ENCODE peak calls at places on chromosome 22, in five cellular contexts. O, D, K, Y and N are unnamed samples.

GRCh38 chr22:17985606-17986005 is 38.8 kb downstream of the MICAL3 start:
- DNase-seq in K (no peak), Y (no peak), D (no peak), O (no peak), N (no peak)

GRCh38 chr22:27454807-27455450 is 346.6 kb downstream of the MN1 start:
- DNase-seq in Y (no peak), K (no peak), D (no peak), O (no peak), N (no peak)

GRCh38 chr22:22614065-22614464 is 30.3 kb upstream of the GGTLC2 start:
- DNase-seq in K (no peak), D (no peak), Y (no peak), O (no peak), N (no peak)

GRCh38 chr22:21026783-21027692 is 5.3 kb downstream of the SLC7A4 start:
- DNase-seq in K (no peak), O (peak; percentile 15), D (peak; percentile 78), Y (no peak), N (no peak)

GRCh38 chr22:33335611-33336279 is 277.6 kb upstream of the SYN3 start:
- DNase-seq in O (no peak), Y (no peak), K (peak; percentile 45), D (no peak), N (no peak)

GRCh38 chr22:43326342-43326825 is 16.8 kb downstream of the SCUBE1 start:
- DNase-seq in D (peak; percentile 84), O (no peak), Y (no peak), K (no peak), N (no peak)

GRCh38 chr22:20296598-20296997 is 23.3 kb downstream of the DGCR6L start:
- DNase-seq in K (no peak), O (no peak), Y (no peak), D (no peak), N (no peak)

GRCh38 chr22:19981171-19981960 is 35.3 kb downstream of the ARVCF start:
- DNase-seq in Y (no peak), D (no peak), K (no peak), O (no peak), N (no peak)

GRCh38 chr22:48950151-48950915 is 877.3 kb downstream of the BRD1 start:
- DNase-seq in K (no peak), O (no peak), D (no peak), Y (no peak), N (no peak)

GRCh38 chr22:49970528-49971231 is 10.1 kb downstream of the PIM3 start:
- DNase-seq in Y (peak; percentile 88), D (peak; percentile 35), K (peak; percentile 86), O (peak; percentile 90), N (peak; percentile 82)

GRCh38 chr22:45585437-45585755 is 82.7 kb downstream of the FBLN1 start:
- DNase-seq in O (no peak), K (no peak), Y (peak; percentile 17), D (no peak), N (no peak)

DNA sequence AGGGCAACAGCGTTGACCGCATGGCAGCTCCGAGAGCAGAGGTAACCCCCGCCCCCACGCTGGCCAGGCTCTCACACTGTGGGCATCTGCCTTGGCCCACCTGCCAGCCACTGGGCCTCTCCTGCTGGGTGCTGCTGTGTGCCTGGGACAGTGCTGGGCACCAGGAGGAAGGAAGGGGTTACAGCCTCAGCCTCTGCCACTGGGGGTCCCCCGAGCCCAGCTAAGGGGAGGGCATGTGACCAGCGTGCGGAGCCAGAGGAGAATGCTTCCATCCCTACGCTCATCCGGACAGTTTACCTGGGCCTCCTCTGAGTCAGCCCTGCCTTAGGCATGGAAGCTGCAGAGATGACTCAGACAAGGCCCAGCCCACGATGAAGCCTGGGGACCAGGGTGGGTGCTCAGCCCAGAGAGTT is 10.9 kb downstream of the NCF4 start:
- DNase-seq in K (no peak), Y (no peak), O (no peak), D (no peak), N (no peak)
- TF ChIP-seq CTCF in K (no peak), Y (no peak), O (no peak), D (no peak), N (no peak)

GRCh38 chr22:38923463-38924196 is 33.8 kb upstream of the APOBEC3A start:
- DNase-seq in O (no peak), Y (peak; percentile 67), K (peak; percentile 53), D (peak; percentile 88), N (peak; percentile 34)
- TF ChIP-seq CTCF in O (no peak), Y (peak; percentile 16), K (peak; percentile 27), D (peak; percentile 60), N (peak; percentile 52)

GRCh38 chr22:41478891-41479521 is 10.1 kb downstream of the ACO2 start:
- DNase-seq in K (no peak), O (no peak), Y (peak; percentile 45), D (peak; percentile 39), N (no peak)

GRCh38 chr22:41471606-41472005 is 2.7 kb downstream of the ACO2 start:
- DNase-seq in K (no peak), O (no peak), Y (no peak), D (no peak), N (no peak)

GRCh38 chr22:41478473-41478872 is 9.6 kb downstream of the ACO2 start:
- DNase-seq in O (peak; percentile 55), D (no peak), K (no peak), Y (no peak), N (no peak)

GRCh38 chr22:41479671-41480396 is 10.9 kb downstream of the ACO2 start:
- DNase-seq in D (no peak), K (no peak), Y (no peak), O (no peak), N (no peak)

DNA sequence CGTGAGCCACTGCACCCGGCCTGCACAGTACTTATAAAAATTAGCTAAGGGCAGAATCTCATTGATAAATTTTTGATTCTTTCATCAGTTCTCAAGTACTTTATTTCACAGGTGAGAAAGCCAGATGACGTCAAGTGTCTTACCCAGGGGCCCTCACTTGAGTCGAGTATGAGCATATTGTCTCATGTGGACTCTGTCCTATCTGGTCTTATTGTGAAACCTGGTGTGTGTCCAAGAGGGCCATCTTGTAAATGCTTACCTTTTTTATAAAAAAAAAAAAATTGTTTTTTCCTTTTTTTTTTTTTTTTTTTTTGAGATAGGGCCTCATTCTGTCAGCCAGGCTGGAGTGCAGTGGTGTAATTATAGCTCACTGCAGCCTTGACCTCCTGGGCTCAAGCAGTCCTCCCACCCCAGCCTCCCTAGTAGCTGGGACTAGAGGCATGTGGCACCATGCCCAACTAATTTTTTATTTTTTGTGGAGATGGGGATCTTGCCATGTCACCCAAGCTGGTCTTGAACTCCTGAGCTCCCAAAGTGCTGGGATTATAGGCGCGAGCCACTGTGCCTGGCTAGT is 6.0 kb downstream of the ACO2 start:
- DNase-seq in D (no peak), O (no peak), Y (no peak), K (no peak), N (no peak)
- TF ChIP-seq CTCF in D (no peak), O (no peak), Y (no peak), K (no peak), N (no peak)

DNA sequence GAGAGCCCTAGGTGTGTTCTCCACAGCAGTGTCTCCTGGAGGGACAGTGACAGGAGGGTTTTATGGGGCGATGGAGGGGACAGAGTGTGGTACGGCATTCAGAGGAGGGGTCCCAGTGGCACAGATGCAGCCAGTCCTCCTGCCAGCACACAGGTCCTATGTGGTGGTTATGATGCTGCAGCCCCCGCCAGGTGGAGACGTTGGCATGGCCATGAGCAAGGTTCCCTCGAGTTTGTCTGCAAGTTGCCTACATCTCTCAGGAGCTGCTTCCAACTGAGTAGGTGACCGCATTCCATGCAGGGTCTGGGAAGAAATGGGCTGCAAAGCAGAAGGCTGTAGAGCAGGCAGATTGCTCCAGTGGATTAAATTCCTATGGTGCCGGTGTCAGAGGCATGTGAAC is 646.0 kb downstream of the TBC1D22A start:
- DNase-seq in K (no peak), D (no peak), O (no peak), Y (no peak), N (no peak)
- TF ChIP-seq CTCF in K (no peak), D (no peak), O (no peak), Y (no peak), N (no peak)

GRCh38 chr22:37126882-37127281 is 17.4 kb upstream of the TMPRSS6 start:
- DNase-seq in Y (no peak), D (peak; percentile 47), K (no peak), O (no peak), N (no peak)
- TF ChIP-seq CTCF in Y (no peak), D (peak; percentile 83), K (peak; percentile 34), O (no peak), N (peak; percentile 35)

DNA sequence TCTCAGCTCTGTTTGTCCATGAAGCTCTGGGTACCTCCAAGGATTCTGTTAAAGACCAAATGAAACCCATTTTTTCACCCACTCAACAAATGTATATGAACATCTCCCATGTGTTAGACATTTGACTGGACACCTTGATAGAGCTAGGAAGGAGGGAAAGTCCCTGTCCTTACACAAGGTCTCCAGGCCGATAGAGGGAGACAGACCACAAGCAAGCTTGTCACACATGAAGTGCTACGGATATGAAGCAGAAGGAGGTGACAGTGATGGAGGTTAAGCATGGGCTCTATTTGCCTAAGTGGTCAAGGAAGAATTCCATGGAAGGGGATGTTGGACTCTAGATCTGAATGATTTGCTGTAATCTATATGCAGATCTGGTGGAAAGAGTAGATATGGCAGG is 138.5 kb downstream of the MYO18B start:
- DNase-seq in O (no peak), Y (no peak), D (peak; percentile 26), K (no peak), N (no peak)
- TF ChIP-seq CTCF in O (no peak), Y (no peak), D (peak; percentile 54), K (no peak), N (no peak)

DNA sequence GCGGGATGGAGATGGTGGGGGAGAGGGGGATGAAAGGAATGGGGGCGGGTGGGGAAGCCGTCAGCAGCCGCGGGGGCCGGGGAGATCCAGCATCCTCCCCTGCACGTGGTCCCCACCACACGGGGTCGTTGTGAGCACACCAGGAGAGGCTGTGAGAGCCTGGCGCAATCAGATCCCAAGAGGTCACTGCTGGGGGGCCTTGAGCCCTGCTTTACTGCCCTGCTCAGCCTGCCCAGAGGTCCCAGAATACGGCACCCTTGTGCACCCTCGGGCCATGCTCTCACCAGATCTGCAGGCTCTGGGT is 7.4 kb downstream of the CABP7 start:
- DNase-seq in O (no peak), K (no peak), D (peak; percentile 88), Y (peak; percentile 27), N (no peak)
- TF ChIP-seq CTCF in O (no peak), K (peak; percentile 69), D (peak; percentile 81), Y (peak; percentile 21), N (peak; percentile 55)

GRCh38 chr22:36562261-36562835 is 33.4 kb upstream of the EIF3D start:
- DNase-seq in K (no peak), D (no peak), Y (no peak), O (no peak), N (no peak)

GRCh38 chr22:36563898-36564297 is 34.9 kb upstream of the EIF3D start:
- DNase-seq in O (no peak), Y (no peak), D (no peak), K (no peak), N (no peak)

GRCh38 chr22:36564422-36565151 is 35.6 kb upstream of the EIF3D start:
- DNase-seq in D (no peak), O (no peak), K (no peak), Y (no peak), N (no peak)

GRCh38 chr22:36563444-36563843 is 34.5 kb upstream of the EIF3D start:
- DNase-seq in D (no peak), O (no peak), K (no peak), Y (no peak), N (no peak)

GRCh38 chr22:36563001-36563400 is 34.0 kb upstream of the EIF3D start:
- DNase-seq in O (no peak), D (no peak), K (no peak), Y (no peak), N (no peak)
- TF ChIP-seq CTCF in O (no peak), D (peak; percentile 2), K (no peak), Y (no peak), N (no peak)